ENCODE peak calls at places on chromosomes 16 and 17, in five cellular contexts. A is right cardiac atrium, N is mucosa of descending colon, B is HepG2, C is T-helper 17 cell. G is an unnamed sample.

GRCh38 chr16:79037429-79038373 is 562.8 kb downstream of the MAF start:
- ATAC-seq in B (peak), C (no peak), N (peak), A (peak), G (no peak)

GRCh38 chr16:55426865-55427484 is 52.0 kb upstream of the MMP2 start:
- ATAC-seq in C (no peak), B (no peak), A (no peak), N (no peak), G (no peak)

GRCh38 chr17:59485018-59485417 is 80.4 kb upstream of the DHX40 start:
- ATAC-seq in N (no peak), B (no peak), A (no peak), C (no peak), G (no peak)

GRCh38 chr17:29973005-29973404 is 31.6 kb downstream of the EFCAB5 start:
- ATAC-seq in C (no peak), N (peak), A (no peak), B (no peak), G (no peak)

GRCh38 chr16:11848842-11849241 is 2.5 kb downstream of the RSL1D1 start:
- ATAC-seq in C (no peak), A (no peak), N (no peak), B (no peak), G (no peak)

GRCh38 chr16:86762035-86762550 is 183.7 kb downstream of the FOXL1 start:
- ATAC-seq in C (no peak), B (no peak), A (no peak), N (no peak), G (no peak)

GRCh38 chr17:69574257-69575197 is 160.0 kb downstream of the MAP2K6 start:
- ATAC-seq in N (no peak), B (no peak), A (no peak), C (no peak), G (no peak)

GRCh38 chr16:8868272-8869211 is at the start of gene CARHSP1:
- ATAC-seq in B (peak), A (peak), N (peak), C (peak), G (peak)

GRCh38 chr16:88306860-88307545 is 75.8 kb upstream of the ZNF469 start:
- ATAC-seq in A (peak), B (no peak), C (no peak), N (no peak), G (no peak)

GRCh38 chr16:49824600-49824999 is 31.3 kb downstream of the ZNF423 start:
- ATAC-seq in A (no peak), C (no peak), B (no peak), N (no peak), G (no peak)

GRCh38 chr16:56708821-56709685 is 20.9 kb upstream of the NUP93 start:
- ATAC-seq in C (no peak), A (no peak), N (peak), B (peak), G (no peak)

GRCh38 chr17:15262291-15263205 is 2.6 kb downstream of the PMP22 start:
- ATAC-seq in B (peak), C (no peak), N (peak), A (peak), G (no peak)

GRCh38 chr16:55398683-55399230 is 74.8 kb downstream of the IRX6 start:
- ATAC-seq in C (no peak), B (no peak), A (no peak), N (no peak), G (no peak)

GRCh38 chr17:27577124-27577761 is 53.7 kb upstream of the LGALS9 start:
- ATAC-seq in N (peak), A (peak), B (peak), C (no peak), G (no peak)